ENCODE peak calls at places on chromosomes 7 and 10, in ten cellular contexts. H is Kasumi-1; V is activated CD8-positive, alpha-beta memory T cell treated with anti-CD3 and anti-CD28 coated beads, Interleukin-2, amount 10 ng/mL, durations not matched to agents 7 days and 5 days; J is cardiac septum; Y is GDM1; W is HTR-8/SVneo; Q is kidney glomerular epithelial cell; X is SK-MEL-5; D is Daoy; C is smooth muscle cell of the brain vasculature. I is an unnamed sample.

GRCh38 chr7:50197547-50197946 is 104.5 kb upstream of the ZPBP start:
- DNase-seq in Q (peak), J (no peak), V (peak), H (no peak), Y (no peak), C (no peak), X (peak), W (no peak), D (peak), I (no peak)

GRCh38 chr10:97882142-97883091 is 32.8 kb downstream of the GOLGA7B start:
- DNase-seq in W (peak), J (no peak), D (peak), V (no peak), X (peak), H (no peak), C (no peak), Y (no peak), Q (peak), I (no peak)

GRCh38 chr7:158531661-158532060 is 56.0 kb downstream of the PTPRN2 start:
- DNase-seq in D (no peak), Q (no peak), C (no peak), Y (no peak), X (no peak), W (no peak), V (no peak), H (no peak), J (no peak), I (no peak)

GRCh38 chr7:23530901-23531793 is 634 bp downstream of the TRA2A start:
- DNase-seq in J (peak), W (peak), C (no peak), H (peak), Y (peak), V (peak), X (no peak), Q (peak), D (peak), I (peak)

GRCh38 chr7:139972000-139972399 is 90.8 kb downstream of the PARP12 start:
- DNase-seq in V (no peak), C (no peak), D (no peak), X (no peak), W (no peak), H (no peak), Y (no peak), J (no peak), Q (no peak), I (peak)

GRCh38 chr7:45077579-45077978 is 11.2 kb downstream of the NACAD start:
- DNase-seq in X (no peak), H (no peak), J (no peak), W (no peak), V (no peak), Q (no peak), Y (no peak), D (no peak), C (no peak), I (no peak)

GRCh38 chr10:33215635-33216034 is 118.8 kb downstream of the NRP1 start:
- DNase-seq in Y (no peak), J (no peak), Q (no peak), H (no peak), W (no peak), D (no peak), V (no peak), C (no peak), X (no peak), I (no peak)

GRCh38 chr7:50757703-50758390 is 24.8 kb downstream of the GRB10 start:
- DNase-seq in D (no peak), H (no peak), C (no peak), V (no peak), Y (no peak), X (no peak), W (no peak), Q (no peak), J (no peak), I (no peak)

GRCh38 chr7:134997214-134997885 is 11.0 kb downstream of the AGBL3 start:
- DNase-seq in J (no peak), W (no peak), Y (no peak), H (no peak), C (no peak), D (no peak), Q (no peak), V (no peak), X (no peak), I (no peak)

GRCh38 chr10:120456626-120457430 is at the start of gene PLPP4:
- DNase-seq in Y (no peak), Q (peak), V (no peak), X (no peak), W (no peak), J (no peak), D (peak), C (no peak), H (no peak), I (peak)

GRCh38 chr10:132858121-132859081 is 72.5 kb upstream of the NKX6-2 start:
- DNase-seq in Y (no peak), W (no peak), X (no peak), J (peak), Q (no peak), D (no peak), V (no peak), H (no peak), C (no peak), I (no peak)

GRCh38 chr10:3773465-3774017 is 11.5 kb downstream of the KLF6 start:
- DNase-seq in V (no peak), J (no peak), Y (no peak), D (no peak), W (no peak), X (peak), Q (no peak), C (no peak), H (no peak), I (no peak)

GRCh38 chr7:128065872-128066271 is 34.6 kb upstream of the LRRC4 start:
- DNase-seq in V (no peak), W (no peak), H (no peak), X (no peak), Q (no peak), J (no peak), Y (no peak), D (no peak), C (no peak), I (no peak)

GRCh38 chr10:132547421-132547861 is 9.9 kb downstream of the INPP5A start:
- DNase-seq in C (no peak), W (no peak), V (no peak), D (no peak), X (no peak), Y (no peak), Q (no peak), H (no peak), J (peak), I (no peak)

GRCh38 chr7:453597-454306 is 65.9 kb downstream of the PDGFA start:
- DNase-seq in H (no peak), X (no peak), D (no peak), V (no peak), W (no peak), Q (no peak), Y (no peak), C (no peak), J (no peak), I (no peak)

GRCh38 chr10:47400786-47401185 is 16.7 kb upstream of the ZNF488 start:
- DNase-seq in V (no peak), W (no peak), D (no peak), Y (no peak), J (no peak), C (no peak), Q (no peak), H (no peak), X (no peak), I (no peak)

GRCh38 chr10:24901686-24902399 is 50.6 kb downstream of the PRTFDC1 start:
- DNase-seq in C (no peak), W (peak), X (no peak), V (no peak), Q (peak), D (peak), H (peak), Y (no peak), J (no peak), I (peak)